ENCODE peak calls at places on chromosomes 13 and 19, in six cellular contexts. V is IMR-90, X is neuronal stem cell, F is trophoblast cell, Q is H1, Y is mesenchymal stem cell. P is an unnamed sample.

GRCh38 chr13:69565334-69565733 is 542.3 kb upstream of the ATXN8OS start:
- DNase-seq in V (no peak), X (no peak), F (peak), Q (no peak), Y (peak), P (peak)

GRCh38 chr13:20940083-20940482 is 37.5 kb upstream of the XPO4 start:
- DNase-seq in V (peak), X (no peak), F (peak), Q (no peak), Y (peak), P (no peak)

GRCh38 chr19:45600340-45600885 is 1.6 kb downstream of the GPR4 start:
- DNase-seq in V (no peak), X (no peak), F (no peak), Q (no peak), Y (no peak), P (no peak)

GRCh38 chr13:109699628-109700071 is 86.7 kb downstream of the IRS2 start:
- DNase-seq in V (no peak), X (no peak), F (no peak), Q (no peak), Y (peak), P (peak)

GRCh38 chr19:3398114-3398899 is 31.9 kb downstream of the NFIC start:
- DNase-seq in V (peak), X (no peak), F (no peak), Q (no peak), Y (peak), P (peak)

GRCh38 chr19:21900401-21900800 is 64.4 kb upstream of the ZNF43 start:
- DNase-seq in V (no peak), X (no peak), F (peak), Q (no peak), Y (no peak), P (no peak)

GRCh38 chr13:91946498-91947070 is 548.2 kb downstream of the GPC5 start:
- DNase-seq in V (peak), X (peak), F (no peak), Q (no peak), Y (peak), P (peak)

GRCh38 chr19:41409288-41409687 is 11.7 kb downstream of the BCKDHA start:
- DNase-seq in V (peak), X (no peak), F (peak), Q (no peak), Y (peak), P (peak)

GRCh38 chr19:37872383-37872782 is 34.0 kb downstream of the WDR87 start:
- DNase-seq in V (peak), X (no peak), F (no peak), Q (no peak), Y (no peak), P (no peak)

GRCh38 chr13:109782823-109783411 is 3.5 kb downstream of the IRS2 start:
- DNase-seq in V (no peak), X (no peak), F (no peak), Q (no peak), Y (no peak), P (no peak)

GRCh38 chr19:5108123-5108613 is 139.3 kb downstream of the KDM4B start:
- DNase-seq in V (no peak), X (no peak), F (no peak), Q (no peak), Y (no peak), P (no peak)

GRCh38 chr13:89695343-89696257 is 1651.9 kb upstream of the MIR17HG start:
- DNase-seq in V (peak), X (peak), F (peak), Q (peak), Y (peak), P (peak)

DNA sequence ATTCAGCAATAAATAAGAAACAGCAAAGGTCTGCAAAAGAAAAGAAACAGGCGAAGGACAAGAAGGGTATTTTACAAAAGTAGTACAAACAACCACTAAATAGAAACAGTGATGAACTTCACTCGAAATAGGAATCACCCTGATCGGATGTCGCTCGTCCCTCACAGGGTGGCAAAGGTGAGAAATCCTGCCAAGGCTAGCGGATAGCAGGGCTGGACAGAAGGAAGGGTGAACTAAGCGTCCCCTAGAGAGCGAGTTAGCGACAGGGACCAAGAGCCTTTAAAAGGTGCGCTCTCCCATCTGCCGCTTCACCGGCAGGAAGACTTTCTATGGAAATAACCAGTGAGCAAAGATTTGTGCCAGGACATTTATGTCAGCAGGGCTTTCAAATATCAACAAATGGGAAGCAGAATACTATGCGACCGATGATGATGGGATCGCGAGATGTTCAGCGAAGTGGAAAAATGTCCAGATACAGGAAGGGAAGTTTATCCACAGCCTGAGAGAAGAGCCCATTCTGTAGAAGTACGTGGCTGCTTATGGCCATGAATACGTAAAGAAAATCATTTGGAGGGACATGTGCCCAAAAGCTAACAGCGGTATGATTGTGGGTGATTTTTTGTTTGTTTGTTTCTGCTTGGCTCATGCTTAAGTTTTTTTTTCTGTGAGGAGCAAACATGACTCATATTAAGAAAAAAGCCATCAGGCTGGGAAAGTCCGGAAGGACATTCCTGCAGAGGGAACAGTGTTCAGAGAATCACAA is 18.9 kb downstream of the ELAVL1 start:
- DNase-seq in V (peak), X (no peak), F (no peak), Q (no peak), Y (peak), P (no peak)
- H3K4me2 ChIP-seq in V (peak), X (no peak), F (no peak), Q (no peak), Y (peak), P (no peak)

DNA sequence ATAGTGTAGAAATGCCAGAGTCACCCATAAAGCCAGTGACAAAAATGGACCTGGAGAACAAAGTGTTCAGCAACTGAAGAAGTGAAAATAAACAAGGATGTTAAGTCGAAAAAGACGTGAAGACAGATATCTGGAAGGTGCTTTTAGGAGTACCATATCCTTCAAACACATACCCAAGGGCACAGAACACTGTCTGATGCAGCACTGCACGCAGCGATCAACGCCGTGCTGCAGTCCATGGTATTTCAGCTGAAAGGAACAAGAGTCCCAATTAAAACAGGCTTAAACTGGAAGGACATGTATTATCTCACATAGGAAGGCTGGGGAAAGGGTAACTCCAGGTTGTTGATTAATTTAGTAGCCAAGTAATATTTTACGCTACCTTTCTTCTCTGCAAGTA is 108.2 kb downstream of the SGCG start:
- DNase-seq in V (no peak), X (no peak), F (no peak), Q (no peak), Y (no peak), P (no peak)
- H3K4me3 ChIP-seq in V (no peak), X (no peak), F (no peak), Q (no peak), Y (no peak), P (no peak)

DNA sequence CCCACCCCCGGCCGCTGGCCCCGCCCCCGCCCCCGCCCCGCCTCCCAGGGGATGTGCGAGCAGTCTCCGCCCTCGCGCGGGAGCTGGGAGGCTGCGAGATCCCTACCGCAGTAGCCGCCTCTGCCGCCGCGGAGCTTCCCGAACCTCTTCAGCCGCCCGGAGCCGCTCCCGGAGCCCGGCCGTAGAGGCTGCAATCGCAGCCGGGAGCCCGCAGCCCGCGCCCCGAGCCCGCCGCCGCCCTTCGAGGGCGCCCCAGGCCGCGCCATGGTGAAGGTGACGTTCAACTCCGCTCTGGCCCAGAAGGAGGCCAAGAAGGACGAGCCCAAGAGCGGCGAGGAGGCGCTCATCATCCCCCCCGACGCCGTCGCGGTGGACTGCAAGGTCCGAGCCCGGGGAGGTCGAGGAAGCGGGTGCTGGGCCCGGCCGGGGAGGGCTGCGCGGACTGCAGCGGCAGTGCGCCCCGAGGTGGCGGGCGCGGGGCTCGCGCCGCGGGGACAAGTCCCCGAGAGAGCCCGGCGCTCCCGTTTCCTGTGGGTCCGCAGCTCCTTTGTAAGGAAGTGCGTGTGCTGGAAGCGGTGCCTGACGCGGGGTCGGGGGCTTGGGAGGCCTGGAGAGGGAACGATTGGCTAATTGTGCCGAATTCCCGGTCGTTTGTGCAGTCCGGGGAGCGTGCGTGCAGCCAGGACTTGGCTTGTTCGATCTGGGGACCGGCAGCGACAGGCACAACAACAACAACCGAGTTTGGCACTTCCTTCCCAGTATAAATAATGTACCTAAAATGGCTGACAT is at the start of gene ITM2B:
- DNase-seq in V (peak), X (peak), F (peak), Q (no peak), Y (peak), P (peak)
- H3K23ac ChIP-seq in V (peak), X (peak), F (no peak), Q (no peak), Y (no peak), P (peak)

DNA sequence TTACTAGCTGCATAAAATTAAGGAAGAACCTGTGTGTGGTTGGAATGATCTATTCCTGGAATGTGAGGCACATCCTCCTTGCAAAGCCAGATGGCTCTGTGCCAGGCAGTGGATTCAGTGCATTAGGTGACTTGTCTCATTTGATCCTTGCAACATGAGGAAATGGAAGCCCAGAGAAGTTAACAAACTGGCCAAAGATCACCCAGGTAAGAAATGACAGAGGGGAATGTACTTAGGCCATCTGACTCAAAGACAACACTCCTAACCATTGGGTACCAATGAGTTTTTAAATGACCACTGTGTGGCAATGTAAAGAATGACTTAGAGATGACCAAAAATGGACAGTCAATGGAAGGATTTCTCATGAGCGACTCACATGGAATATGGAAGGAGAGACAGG is 114.2 kb upstream of the RXFP2 start:
- DNase-seq in V (no peak), X (no peak), F (no peak), Q (no peak), Y (no peak), P (peak)
- H3K4me2 ChIP-seq in V (no peak), X (no peak), F (no peak), Q (no peak), Y (no peak), P (no peak)

GRCh38 chr13:106098778-106099177 is 436.7 kb downstream of the EFNB2 start:
- DNase-seq in V (no peak), X (no peak), F (no peak), Q (no peak), Y (no peak), P (peak)

GRCh38 chr13:106100261-106100919 is 435.1 kb downstream of the EFNB2 start:
- DNase-seq in V (no peak), X (peak), F (peak), Q (peak), Y (no peak), P (peak)

GRCh38 chr13:106102776-106103175 is 432.7 kb downstream of the EFNB2 start:
- DNase-seq in V (no peak), X (no peak), F (no peak), Q (no peak), Y (no peak), P (no peak)

GRCh38 chr13:106099765-106100164 is 435.7 kb downstream of the EFNB2 start:
- DNase-seq in V (no peak), X (no peak), F (no peak), Q (no peak), Y (no peak), P (no peak)

GRCh38 chr13:106101201-106101600 is 434.3 kb downstream of the EFNB2 start:
- DNase-seq in V (no peak), X (no peak), F (no peak), Q (no peak), Y (no peak), P (no peak)
- H3K4me3 ChIP-seq in V (no peak), X (no peak), F (no peak), Q (no peak), Y (no peak), P (no peak)

DNA sequence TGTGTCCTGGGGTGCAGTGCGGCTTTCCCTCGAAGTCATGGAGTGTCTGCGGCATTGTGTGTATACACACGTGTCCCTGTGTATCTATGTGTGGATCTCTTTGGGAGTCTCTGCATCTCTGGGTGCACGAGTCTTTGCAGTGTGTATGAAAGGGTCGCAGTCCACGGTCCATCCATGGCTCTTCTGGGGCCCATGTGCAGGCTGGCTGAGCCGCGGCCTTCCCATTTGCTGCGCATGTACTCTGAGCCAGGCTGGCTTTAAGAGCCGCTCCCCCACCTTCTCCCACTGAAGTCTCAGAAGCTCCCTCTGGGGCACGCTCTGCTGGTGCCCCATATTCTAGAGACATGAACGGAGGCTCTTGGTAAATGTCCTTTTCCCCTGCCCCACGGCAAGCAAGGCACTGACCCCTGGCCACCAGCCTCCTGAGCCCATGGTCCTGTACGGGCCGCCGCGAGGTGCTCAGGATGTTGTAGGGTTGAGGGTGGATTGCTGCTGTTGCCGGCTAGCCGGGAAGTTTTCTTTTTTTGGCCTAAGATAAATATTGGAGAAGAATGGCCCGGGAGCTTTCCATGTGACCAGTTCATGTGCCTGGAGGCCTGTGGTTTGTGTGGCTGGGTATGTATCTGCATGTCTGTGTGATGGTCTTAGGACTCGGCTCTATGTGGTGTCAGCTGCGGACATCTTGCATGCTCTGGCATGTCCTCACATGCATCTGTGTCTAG is 31.9 kb downstream of the PAK4 start:
- DNase-seq in V (peak), X (no peak), F (no peak), Q (no peak), Y (peak), P (no peak)
- H3K23ac ChIP-seq in V (peak), X (peak), F (no peak), Q (peak), Y (no peak), P (peak)

GRCh38 chr13:80342541-80343371 is 1.8 kb upstream of the SPRY2 start:
- DNase-seq in V (peak), X (peak), F (peak), Q (no peak), Y (peak), P (peak)
- H3K4me2 ChIP-seq in V (peak), X (peak), F (peak), Q (peak), Y (peak), P (peak)